ENCODE peak calls at places on chromosomes 3 and 15, in nine cellular contexts. One of them, this sample, is unnamed.

GRCh38 chr3:67000006-67000405 is 1.9 kb downstream of the KBTBD8 start:
- DNase-seq in Daoy: peak; percentile 18
- DNase-seq in HEK293T: no peak
- DNase-seq in myocyte: peak; percentile 18
- DNase-seq in fibroblast of lung: peak; percentile 37
- DNase-seq in neural crest cell: no peak
- DNase-seq in Caki2: no peak
- DNase-seq in stimulated activated CD8-positive, alpha-beta memory T cell treated with anti-CD3 and anti-CD28 coated beads, Interleukin-7, amount 100 ng/mL, for 24 hours: no peak
- DNase-seq in globus pallidus: no peak
- DNase-seq in this sample: no peak

GRCh38 chr15:77607894-77608261 is 24.8 kb downstream of the LINGO1 start:
- DNase-seq in Daoy: no peak
- DNase-seq in HEK293T: no peak
- DNase-seq in myocyte: no peak
- DNase-seq in fibroblast of lung: no peak
- DNase-seq in neural crest cell: no peak
- DNase-seq in Caki2: no peak
- DNase-seq in stimulated activated CD8-positive, alpha-beta memory T cell treated with anti-CD3 and anti-CD28 coated beads, Interleukin-7, amount 100 ng/mL, for 24 hours: no peak
- DNase-seq in globus pallidus: peak; percentile 78
- DNase-seq in this sample: no peak

GRCh38 chr15:28017423-28017924 is 81.6 kb downstream of the OCA2 start:
- DNase-seq in Daoy: no peak
- DNase-seq in HEK293T: no peak
- DNase-seq in myocyte: no peak
- DNase-seq in fibroblast of lung: no peak
- DNase-seq in neural crest cell: no peak
- DNase-seq in Caki2: no peak
- DNase-seq in stimulated activated CD8-positive, alpha-beta memory T cell treated with anti-CD3 and anti-CD28 coated beads, Interleukin-7, amount 100 ng/mL, for 24 hours: no peak
- DNase-seq in globus pallidus: no peak
- DNase-seq in this sample: no peak

GRCh38 chr15:75454471-75455418 is 3.3 kb upstream of the SIN3A start:
- DNase-seq in Daoy: no peak
- DNase-seq in HEK293T: peak; percentile 62
- DNase-seq in myocyte: no peak
- DNase-seq in fibroblast of lung: no peak
- DNase-seq in neural crest cell: peak; percentile 50
- DNase-seq in Caki2: peak; percentile 64
- DNase-seq in stimulated activated CD8-positive, alpha-beta memory T cell treated with anti-CD3 and anti-CD28 coated beads, Interleukin-7, amount 100 ng/mL, for 24 hours: peak; percentile 59
- DNase-seq in globus pallidus: no peak
- DNase-seq in this sample: peak; percentile 21

GRCh38 chr3:46628980-46629379 is 16.7 kb downstream of the FAM240A start:
- DNase-seq in Daoy: no peak
- DNase-seq in HEK293T: no peak
- DNase-seq in myocyte: peak; percentile 25
- DNase-seq in fibroblast of lung: peak; percentile 67
- DNase-seq in neural crest cell: no peak
- DNase-seq in Caki2: no peak
- DNase-seq in stimulated activated CD8-positive, alpha-beta memory T cell treated with anti-CD3 and anti-CD28 coated beads, Interleukin-7, amount 100 ng/mL, for 24 hours: no peak
- DNase-seq in globus pallidus: peak; percentile 61
- DNase-seq in this sample: no peak

GRCh38 chr3:83435173-83435572 is 1523.6 kb upstream of the CADM2 start:
- DNase-seq in Daoy: no peak
- DNase-seq in HEK293T: peak; percentile 5
- DNase-seq in myocyte: no peak
- DNase-seq in fibroblast of lung: no peak
- DNase-seq in neural crest cell: no peak
- DNase-seq in Caki2: no peak
- DNase-seq in stimulated activated CD8-positive, alpha-beta memory T cell treated with anti-CD3 and anti-CD28 coated beads, Interleukin-7, amount 100 ng/mL, for 24 hours: no peak
- DNase-seq in globus pallidus: no peak
- DNase-seq in this sample: no peak

GRCh38 chr3:4824948-4825325 is 154.3 kb upstream of the BHLHE40 start:
- DNase-seq in Daoy: peak; percentile 78
- DNase-seq in HEK293T: no peak
- DNase-seq in myocyte: peak; percentile 77
- DNase-seq in fibroblast of lung: peak; percentile 37
- DNase-seq in neural crest cell: no peak
- DNase-seq in Caki2: peak; percentile 91
- DNase-seq in stimulated activated CD8-positive, alpha-beta memory T cell treated with anti-CD3 and anti-CD28 coated beads, Interleukin-7, amount 100 ng/mL, for 24 hours: no peak
- DNase-seq in globus pallidus: no peak
- DNase-seq in this sample: no peak

GRCh38 chr3:127066635-127067034 is 83.7 kb downstream of the PLXNA1 start:
- DNase-seq in Daoy: no peak
- DNase-seq in HEK293T: no peak
- DNase-seq in myocyte: no peak
- DNase-seq in fibroblast of lung: no peak
- DNase-seq in neural crest cell: no peak
- DNase-seq in Caki2: no peak
- DNase-seq in stimulated activated CD8-positive, alpha-beta memory T cell treated with anti-CD3 and anti-CD28 coated beads, Interleukin-7, amount 100 ng/mL, for 24 hours: no peak
- DNase-seq in globus pallidus: no peak
- DNase-seq in this sample: no peak

GRCh38 chr15:57053470-57053869 is 135.0 kb downstream of the TCF12 start:
- DNase-seq in Daoy: no peak
- DNase-seq in HEK293T: no peak
- DNase-seq in myocyte: no peak
- DNase-seq in fibroblast of lung: no peak
- DNase-seq in neural crest cell: no peak
- DNase-seq in Caki2: no peak
- DNase-seq in stimulated activated CD8-positive, alpha-beta memory T cell treated with anti-CD3 and anti-CD28 coated beads, Interleukin-7, amount 100 ng/mL, for 24 hours: no peak
- DNase-seq in globus pallidus: no peak
- DNase-seq in this sample: peak; percentile 35

GRCh38 chr3:197364410-197365071 is 66.1 kb upstream of the DLG1 start:
- DNase-seq in Daoy: peak; percentile 63
- DNase-seq in HEK293T: no peak
- DNase-seq in myocyte: peak; percentile 65
- DNase-seq in fibroblast of lung: no peak
- DNase-seq in neural crest cell: no peak
- DNase-seq in Caki2: no peak
- DNase-seq in stimulated activated CD8-positive, alpha-beta memory T cell treated with anti-CD3 and anti-CD28 coated beads, Interleukin-7, amount 100 ng/mL, for 24 hours: no peak
- DNase-seq in globus pallidus: peak; percentile 53
- DNase-seq in this sample: no peak

GRCh38 chr3:98884675-98885371 is 16.7 kb downstream of the DCBLD2 start:
- DNase-seq in Daoy: no peak
- DNase-seq in HEK293T: no peak
- DNase-seq in myocyte: peak; percentile 24
- DNase-seq in fibroblast of lung: no peak
- DNase-seq in neural crest cell: no peak
- DNase-seq in Caki2: no peak
- DNase-seq in stimulated activated CD8-positive, alpha-beta memory T cell treated with anti-CD3 and anti-CD28 coated beads, Interleukin-7, amount 100 ng/mL, for 24 hours: no peak
- DNase-seq in globus pallidus: no peak
- DNase-seq in this sample: no peak

GRCh38 chr3:178736300-178736699 is 200.1 kb downstream of the KCNMB2 start:
- DNase-seq in Daoy: peak; percentile 36
- DNase-seq in HEK293T: no peak
- DNase-seq in myocyte: no peak
- DNase-seq in fibroblast of lung: no peak
- DNase-seq in neural crest cell: no peak
- DNase-seq in Caki2: no peak
- DNase-seq in stimulated activated CD8-positive, alpha-beta memory T cell treated with anti-CD3 and anti-CD28 coated beads, Interleukin-7, amount 100 ng/mL, for 24 hours: no peak
- DNase-seq in globus pallidus: no peak
- DNase-seq in this sample: no peak

GRCh38 chr3:16254933-16255725 is 9.6 kb downstream of the DPH3 start:
- DNase-seq in Daoy: no peak
- DNase-seq in HEK293T: no peak
- DNase-seq in myocyte: peak; percentile 65
- DNase-seq in fibroblast of lung: no peak
- DNase-seq in neural crest cell: no peak
- DNase-seq in Caki2: no peak
- DNase-seq in stimulated activated CD8-positive, alpha-beta memory T cell treated with anti-CD3 and anti-CD28 coated beads, Interleukin-7, amount 100 ng/mL, for 24 hours: no peak
- DNase-seq in globus pallidus: no peak
- DNase-seq in this sample: peak; percentile 10

GRCh38 chr3:18510947-18511346 is 85.8 kb upstream of the SATB1 start:
- DNase-seq in Daoy: no peak
- DNase-seq in HEK293T: no peak
- DNase-seq in myocyte: no peak
- DNase-seq in fibroblast of lung: no peak
- DNase-seq in neural crest cell: no peak
- DNase-seq in Caki2: no peak
- DNase-seq in stimulated activated CD8-positive, alpha-beta memory T cell treated with anti-CD3 and anti-CD28 coated beads, Interleukin-7, amount 100 ng/mL, for 24 hours: no peak
- DNase-seq in globus pallidus: no peak
- DNase-seq in this sample: no peak

GRCh38 chr3:142507241-142507640 is 59.4 kb upstream of the XRN1 start:
- DNase-seq in Daoy: no peak
- DNase-seq in HEK293T: no peak
- DNase-seq in myocyte: peak; percentile 45
- DNase-seq in fibroblast of lung: no peak
- DNase-seq in neural crest cell: no peak
- DNase-seq in Caki2: no peak
- DNase-seq in stimulated activated CD8-positive, alpha-beta memory T cell treated with anti-CD3 and anti-CD28 coated beads, Interleukin-7, amount 100 ng/mL, for 24 hours: no peak
- DNase-seq in globus pallidus: no peak
- DNase-seq in this sample: no peak

GRCh38 chr3:132006605-132007204 is 28.1 kb downstream of the CPNE4 start:
- DNase-seq in Daoy: peak; percentile 24
- DNase-seq in HEK293T: peak; percentile 23
- DNase-seq in myocyte: peak; percentile 50
- DNase-seq in fibroblast of lung: peak; percentile 43
- DNase-seq in neural crest cell: peak; percentile 32
- DNase-seq in Caki2: no peak
- DNase-seq in stimulated activated CD8-positive, alpha-beta memory T cell treated with anti-CD3 and anti-CD28 coated beads, Interleukin-7, amount 100 ng/mL, for 24 hours: no peak
- DNase-seq in globus pallidus: no peak
- DNase-seq in this sample: no peak

GRCh38 chr15:92377083-92377789 is 16.4 kb upstream of the ST8SIA2 start:
- DNase-seq in Daoy: peak; percentile 59
- DNase-seq in HEK293T: no peak
- DNase-seq in myocyte: peak; percentile 99
- DNase-seq in fibroblast of lung: no peak
- DNase-seq in neural crest cell: no peak
- DNase-seq in Caki2: no peak
- DNase-seq in stimulated activated CD8-positive, alpha-beta memory T cell treated with anti-CD3 and anti-CD28 coated beads, Interleukin-7, amount 100 ng/mL, for 24 hours: no peak
- DNase-seq in globus pallidus: no peak
- DNase-seq in this sample: no peak

GRCh38 chr3:130565224-130565623 is 48.2 kb downstream of the COL6A6 start:
- DNase-seq in Daoy: no peak
- DNase-seq in HEK293T: no peak
- DNase-seq in myocyte: no peak
- DNase-seq in fibroblast of lung: no peak
- DNase-seq in neural crest cell: no peak
- DNase-seq in Caki2: no peak
- DNase-seq in stimulated activated CD8-positive, alpha-beta memory T cell treated with anti-CD3 and anti-CD28 coated beads, Interleukin-7, amount 100 ng/mL, for 24 hours: no peak
- DNase-seq in globus pallidus: no peak
- DNase-seq in this sample: no peak

GRCh38 chr3:151315136-151315535 is 1.5 kb downstream of the GPR87 start:
- DNase-seq in Daoy: no peak
- DNase-seq in HEK293T: no peak
- DNase-seq in myocyte: no peak
- DNase-seq in fibroblast of lung: peak; percentile 55
- DNase-seq in neural crest cell: no peak
- DNase-seq in Caki2: no peak
- DNase-seq in stimulated activated CD8-positive, alpha-beta memory T cell treated with anti-CD3 and anti-CD28 coated beads, Interleukin-7, amount 100 ng/mL, for 24 hours: no peak
- DNase-seq in globus pallidus: no peak
- DNase-seq in this sample: no peak

GRCh38 chr15:70437882-70438331 is 325.5 kb downstream of the UACA start:
- DNase-seq in Daoy: no peak
- DNase-seq in HEK293T: no peak
- DNase-seq in myocyte: no peak
- DNase-seq in fibroblast of lung: no peak
- DNase-seq in neural crest cell: no peak
- DNase-seq in Caki2: no peak
- DNase-seq in stimulated activated CD8-positive, alpha-beta memory T cell treated with anti-CD3 and anti-CD28 coated beads, Interleukin-7, amount 100 ng/mL, for 24 hours: no peak
- DNase-seq in globus pallidus: no peak
- DNase-seq in this sample: no peak

GRCh38 chr15:58286541-58286940 is 145.2 kb upstream of the LIPC start:
- DNase-seq in Daoy: no peak
- DNase-seq in HEK293T: no peak
- DNase-seq in myocyte: no peak
- DNase-seq in fibroblast of lung: no peak
- DNase-seq in neural crest cell: no peak
- DNase-seq in Caki2: no peak
- DNase-seq in stimulated activated CD8-positive, alpha-beta memory T cell treated with anti-CD3 and anti-CD28 coated beads, Interleukin-7, amount 100 ng/mL, for 24 hours: no peak
- DNase-seq in globus pallidus: no peak
- DNase-seq in this sample: no peak

GRCh38 chr15:63482874-63483323 is 21.5 kb upstream of the USP3 start:
- DNase-seq in Daoy: peak; percentile 64
- DNase-seq in HEK293T: no peak
- DNase-seq in myocyte: no peak
- DNase-seq in fibroblast of lung: no peak
- DNase-seq in neural crest cell: no peak
- DNase-seq in Caki2: no peak
- DNase-seq in stimulated activated CD8-positive, alpha-beta memory T cell treated with anti-CD3 and anti-CD28 coated beads, Interleukin-7, amount 100 ng/mL, for 24 hours: no peak
- DNase-seq in globus pallidus: no peak
- DNase-seq in this sample: no peak

GRCh38 chr3:24662449-24663345 is 168.0 kb upstream of the THRB start:
- DNase-seq in Daoy: no peak
- DNase-seq in HEK293T: no peak
- DNase-seq in myocyte: no peak
- DNase-seq in fibroblast of lung: no peak
- DNase-seq in neural crest cell: no peak
- DNase-seq in Caki2: no peak
- DNase-seq in stimulated activated CD8-positive, alpha-beta memory T cell treated with anti-CD3 and anti-CD28 coated beads, Interleukin-7, amount 100 ng/mL, for 24 hours: no peak
- DNase-seq in globus pallidus: no peak
- DNase-seq in this sample: no peak

GRCh38 chr3:77539677-77540076 is 499.8 kb downstream of the ROBO2 start:
- DNase-seq in Daoy: no peak
- DNase-seq in HEK293T: no peak
- DNase-seq in myocyte: no peak
- DNase-seq in fibroblast of lung: no peak
- DNase-seq in neural crest cell: no peak
- DNase-seq in Caki2: peak; percentile 22
- DNase-seq in stimulated activated CD8-positive, alpha-beta memory T cell treated with anti-CD3 and anti-CD28 coated beads, Interleukin-7, amount 100 ng/mL, for 24 hours: no peak
- DNase-seq in globus pallidus: no peak
- DNase-seq in this sample: no peak

GRCh38 chr3:47315069-47315647 is 32.4 kb downstream of the KLHL18 start:
- DNase-seq in Daoy: no peak
- DNase-seq in HEK293T: no peak
- DNase-seq in myocyte: no peak
- DNase-seq in fibroblast of lung: peak; percentile 13
- DNase-seq in neural crest cell: no peak
- DNase-seq in Caki2: no peak
- DNase-seq in stimulated activated CD8-positive, alpha-beta memory T cell treated with anti-CD3 and anti-CD28 coated beads, Interleukin-7, amount 100 ng/mL, for 24 hours: no peak
- DNase-seq in globus pallidus: peak; percentile 34
- DNase-seq in this sample: no peak

GRCh38 chr3:56800373-56801150 is 1.2 kb downstream of the ARHGEF3 start:
- DNase-seq in Daoy: peak; percentile 47
- DNase-seq in HEK293T: no peak
- DNase-seq in myocyte: no peak
- DNase-seq in fibroblast of lung: no peak
- DNase-seq in neural crest cell: no peak
- DNase-seq in Caki2: no peak
- DNase-seq in stimulated activated CD8-positive, alpha-beta memory T cell treated with anti-CD3 and anti-CD28 coated beads, Interleukin-7, amount 100 ng/mL, for 24 hours: peak; percentile 46
- DNase-seq in globus pallidus: peak; percentile 62
- DNase-seq in this sample: no peak

GRCh38 chr3:39910828-39911464 is 101.5 kb downstream of the MYRIP start:
- DNase-seq in Daoy: no peak
- DNase-seq in HEK293T: no peak
- DNase-seq in myocyte: no peak
- DNase-seq in fibroblast of lung: no peak
- DNase-seq in neural crest cell: no peak
- DNase-seq in Caki2: no peak
- DNase-seq in stimulated activated CD8-positive, alpha-beta memory T cell treated with anti-CD3 and anti-CD28 coated beads, Interleukin-7, amount 100 ng/mL, for 24 hours: no peak
- DNase-seq in globus pallidus: no peak
- DNase-seq in this sample: no peak

GRCh38 chr15:50116477-50116876 is 2.6 kb downstream of the ATP8B4 start:
- DNase-seq in Daoy: peak; percentile 34
- DNase-seq in HEK293T: peak; percentile 7
- DNase-seq in myocyte: peak; percentile 53
- DNase-seq in fibroblast of lung: peak; percentile 57
- DNase-seq in neural crest cell: no peak
- DNase-seq in Caki2: peak; percentile 49
- DNase-seq in stimulated activated CD8-positive, alpha-beta memory T cell treated with anti-CD3 and anti-CD28 coated beads, Interleukin-7, amount 100 ng/mL, for 24 hours: no peak
- DNase-seq in globus pallidus: no peak
- DNase-seq in this sample: no peak

GRCh38 chr3:55984631-55985030 is 483.6 kb downstream of the ERC2 start:
- DNase-seq in Daoy: no peak
- DNase-seq in HEK293T: no peak
- DNase-seq in myocyte: peak; percentile 3
- DNase-seq in fibroblast of lung: no peak
- DNase-seq in neural crest cell: no peak
- DNase-seq in Caki2: no peak
- DNase-seq in stimulated activated CD8-positive, alpha-beta memory T cell treated with anti-CD3 and anti-CD28 coated beads, Interleukin-7, amount 100 ng/mL, for 24 hours: no peak
- DNase-seq in globus pallidus: no peak
- DNase-seq in this sample: no peak

GRCh38 chr3:52305926-52306325 is 10.2 kb upstream of the DNAH1 start:
- DNase-seq in Daoy: no peak
- DNase-seq in HEK293T: no peak
- DNase-seq in myocyte: no peak
- DNase-seq in fibroblast of lung: no peak
- DNase-seq in neural crest cell: no peak
- DNase-seq in Caki2: no peak
- DNase-seq in stimulated activated CD8-positive, alpha-beta memory T cell treated with anti-CD3 and anti-CD28 coated beads, Interleukin-7, amount 100 ng/mL, for 24 hours: no peak
- DNase-seq in globus pallidus: no peak
- DNase-seq in this sample: no peak

GRCh38 chr3:16596352-16597032 is 8.7 kb downstream of the DAZL start:
- DNase-seq in Daoy: no peak
- DNase-seq in HEK293T: no peak
- DNase-seq in myocyte: no peak
- DNase-seq in fibroblast of lung: no peak
- DNase-seq in neural crest cell: no peak
- DNase-seq in Caki2: no peak
- DNase-seq in stimulated activated CD8-positive, alpha-beta memory T cell treated with anti-CD3 and anti-CD28 coated beads, Interleukin-7, amount 100 ng/mL, for 24 hours: no peak
- DNase-seq in globus pallidus: no peak
- DNase-seq in this sample: no peak

This sample was measured in NCI-H1930.